ENCODE peak calls at places on chromosomes 11 and 22, in seven cellular contexts. L is HepG2, W is H9, D is Peyer's patch, H is cardiac muscle cell, K is GM23248, S is IMR-90. J is an unnamed sample. For H3K4me1, the result is how much of the 10 kb centered on the place peaks cover.

GRCh38 chr11:38835986-38836385 is 2237.9 kb upstream of the RAG2 start:
- DNase-seq in L (no peak), W (no peak), D (no peak), H (no peak), K (no peak), S (no peak), J (no peak)

GRCh38 chr22:48492371-48493320 is 1335.0 kb downstream of the BRD1 start:
- DNase-seq in L (peak), W (peak), D (peak), H (peak), K (peak), S (peak), J (peak)

GRCh38 chr11:10181811-10182210 is 112.2 kb downstream of the SBF2 start:
- DNase-seq in L (peak), W (no peak), D (no peak), H (peak), K (peak), S (peak), J (no peak)

GRCh38 chr22:28023036-28023435 is 104.0 kb upstream of the PITPNB start:
- DNase-seq in L (no peak), W (no peak), D (peak), H (no peak), K (no peak), S (no peak), J (no peak)

GRCh38 chr11:106828576-106828975 is 189.7 kb downstream of the GUCY1A2 start:
- DNase-seq in L (no peak), W (no peak), D (no peak), H (peak), K (no peak), S (no peak), J (no peak)

GRCh38 chr22:37855462-37855861 is 6.2 kb downstream of the EIF3L start:
- DNase-seq in L (no peak), W (no peak), D (no peak), H (no peak), K (no peak), S (no peak), J (no peak)

GRCh38 chr11:88284306-88285057 is 53.1 kb downstream of the CTSC start:
- DNase-seq in L (no peak), W (no peak), D (no peak), H (peak), K (no peak), S (peak), J (no peak)

GRCh38 chr22:25223269-25223850 is 3.9 kb downstream of the CRYBB2 start:
- DNase-seq in L (peak), W (no peak), D (no peak), H (no peak), K (no peak), S (no peak), J (no peak)

GRCh38 chr22:19641254-19641982 is 72.9 kb upstream of the SEPTIN5 start:
- DNase-seq in L (no peak), W (peak), D (no peak), H (peak), K (peak), S (no peak), J (no peak)

GRCh38 chr22:32080904-32081303 is 37.8 kb downstream of the SLC5A1 start:
- DNase-seq in L (peak), W (peak), D (no peak), H (peak), K (peak), S (peak), J (no peak)

GRCh38 chr11:64865286-64866172 is 12.9 kb downstream of the EHD1 start:
- DNase-seq in L (no peak), W (no peak), D (no peak), H (peak), K (peak), S (peak), J (no peak)

GRCh38 chr11:76807206-76807875 is 24.2 kb downstream of the TSKU start:
- DNase-seq in L (peak), W (peak), D (peak), H (peak), K (peak), S (peak), J (peak)

GRCh38 chr11:111358038-111359001 is 20.8 kb downstream of the POU2AF1 start:
- DNase-seq in L (no peak), W (no peak), D (no peak), H (no peak), K (no peak), S (no peak), J (no peak)

GRCh38 chr22:37391702-37392101 is 35.6 kb downstream of the ELFN2 start:
- DNase-seq in L (no peak), W (no peak), D (no peak), H (no peak), K (no peak), S (no peak), J (no peak)

GRCh38 chr22:29907753-29908515 is 25.0 kb downstream of the MTMR3 start:
- DNase-seq in L (peak), W (no peak), D (peak), H (peak), K (peak), S (peak), J (peak)

GRCh38 chr11:90135016-90135415 is 553 bp downstream of the NAALAD2 start:
- DNase-seq in L (no peak), W (no peak), D (no peak), H (peak), K (peak), S (no peak), J (no peak)

GRCh38 chr11:11056749-11057471 is 199.1 kb upstream of the ZBED5 start:
- DNase-seq in L (no peak), W (no peak), D (no peak), H (no peak), K (no peak), S (no peak), J (no peak)

GRCh38 chr22:41444360-41445170 is 2.0 kb downstream of the TOB2 start:
- DNase-seq in L (peak), W (peak), D (peak), H (peak), K (peak), S (peak), J (peak)
- H3K4me1 ChIP-seq in L (under half), W (under half), D (under half), H (under half), K (under half), S (under half), J (half or more)

GRCh38 chr11:12725863-12726666 is 51.8 kb downstream of the TEAD1 start:
- DNase-seq in L (no peak), W (no peak), D (no peak), H (peak), K (peak), S (peak), J (no peak)

GRCh38 chr11:12723410-12724297 is 49.4 kb downstream of the TEAD1 start:
- DNase-seq in L (peak), W (no peak), D (no peak), H (peak), K (no peak), S (peak), J (no peak)

GRCh38 chr11:12725047-12725862 is 51.0 kb downstream of the TEAD1 start:
- DNase-seq in L (no peak), W (no peak), D (no peak), H (peak), K (no peak), S (no peak), J (no peak)

GRCh38 chr11:12721816-12722604 is 47.8 kb downstream of the TEAD1 start:
- DNase-seq in L (no peak), W (no peak), D (no peak), H (no peak), K (no peak), S (no peak), J (no peak)

GRCh38 chr11:12724301-12725046 is 50.3 kb downstream of the TEAD1 start:
- DNase-seq in L (peak), W (peak), D (peak), H (peak), K (peak), S (peak), J (peak)
- H3K4me1 ChIP-seq in L (half or more), W (under half), D (under half), H (under half), K (half or more), S (half or more), J (half or more)

DNA sequence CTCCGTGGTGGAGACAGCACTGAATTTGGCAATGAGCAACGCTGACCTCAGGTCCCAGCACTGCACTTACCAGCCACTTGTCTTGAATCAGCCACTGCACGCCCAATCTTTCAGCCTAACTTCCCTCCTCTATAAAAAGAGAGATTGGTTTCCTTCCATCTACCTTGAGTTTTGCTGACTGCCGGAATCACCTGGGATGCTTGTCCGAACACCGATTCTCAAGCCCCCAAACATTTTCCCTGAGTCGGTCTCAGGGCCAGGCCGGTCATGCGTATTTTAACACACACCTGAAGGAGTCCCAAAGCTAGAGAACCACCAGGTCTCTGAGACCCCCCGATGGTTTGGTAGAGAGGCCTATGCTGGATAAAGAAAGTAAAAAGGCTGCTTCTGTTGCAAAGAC is 131.5 kb downstream of the SPATA19 start:
- DNase-seq in L (no peak), W (no peak), D (no peak), H (no peak), K (no peak), S (no peak), J (no peak)
- H3K4me1 ChIP-seq in L (under half), W (under half), D (under half), H (under half), K (under half), S (under half), J (under half)

GRCh38 chr11:80898910-80899309 is 1458.1 kb upstream of the TENM4 start:
- DNase-seq in L (no peak), W (no peak), D (no peak), H (peak), K (no peak), S (no peak), J (no peak)
- H3K4me1 ChIP-seq in L (under half), W (under half), D (under half), H (under half), K (under half), S (under half), J (under half)

DNA sequence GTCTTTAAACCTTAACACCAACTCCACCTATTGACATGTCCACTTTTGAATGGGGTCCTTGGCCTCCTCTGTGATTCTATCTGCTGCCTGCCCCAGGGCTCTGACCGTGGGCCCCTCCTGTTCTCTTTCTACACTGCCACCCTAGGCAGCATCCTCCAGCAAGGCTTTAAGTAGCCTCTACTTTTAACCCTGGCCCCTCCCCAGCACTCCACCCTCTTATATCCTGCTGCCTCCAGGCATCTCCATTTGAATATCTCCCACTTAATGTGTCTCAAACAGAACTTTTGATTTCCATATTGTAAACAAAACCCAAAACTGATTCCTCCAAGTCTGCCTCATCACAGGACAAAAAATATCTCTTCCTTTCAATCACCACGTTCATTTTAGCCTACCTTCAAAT is 90.5 kb upstream of the ARHGAP32 start:
- DNase-seq in L (no peak), W (no peak), D (no peak), H (no peak), K (no peak), S (no peak), J (no peak)
- H3K4me1 ChIP-seq in L (half or more), W (under half), D (under half), H (under half), K (under half), S (under half), J (under half)

GRCh38 chr11:128515086-128515485 is 72.3 kb downstream of the ETS1 start:
- DNase-seq in L (no peak), W (no peak), D (no peak), H (no peak), K (no peak), S (no peak), J (no peak)
- H3K4me1 ChIP-seq in L (under half), W (under half), D (under half), H (under half), K (half or more), S (under half), J (under half)

GRCh38 chr11:133951484-133952198 is 5.1 kb downstream of the IGSF9B start:
- DNase-seq in L (no peak), W (peak), D (no peak), H (peak), K (peak), S (peak), J (no peak)
- H3K4me1 ChIP-seq in L (under half), W (under half), D (half or more), H (under half), K (under half), S (under half), J (half or more)

GRCh38 chr11:44574620-44575287 is 9.3 kb downstream of the CD82 start:
- DNase-seq in L (no peak), W (no peak), D (peak), H (peak), K (peak), S (peak), J (no peak)

GRCh38 chr11:44570411-44571155 is 5.1 kb downstream of the CD82 start:
- DNase-seq in L (no peak), W (no peak), D (peak), H (no peak), K (no peak), S (no peak), J (no peak)

GRCh38 chr11:44572884-44573283 is 7.4 kb downstream of the CD82 start:
- DNase-seq in L (no peak), W (peak), D (peak), H (no peak), K (no peak), S (no peak), J (no peak)

GRCh38 chr11:44573333-44573732 is 7.9 kb downstream of the CD82 start:
- DNase-seq in L (no peak), W (no peak), D (no peak), H (no peak), K (peak), S (peak), J (no peak)

GRCh38 chr11:44572431-44572830 is 7.0 kb downstream of the CD82 start:
- DNase-seq in L (no peak), W (no peak), D (peak), H (no peak), K (no peak), S (no peak), J (no peak)
- H3K4me1 ChIP-seq in L (under half), W (under half), D (under half), H (under half), K (under half), S (half or more), J (half or more)

GRCh38 chr11:72736452-72737069 is 15.6 kb downstream of the ARAP1 start:
- DNase-seq in L (no peak), W (no peak), D (no peak), H (peak), K (peak), S (peak), J (peak)
- H3K4me1 ChIP-seq in L (under half), W (under half), D (under half), H (half or more), K (under half), S (under half), J (under half)

J was measured in tibial nerve.